ENCODE peak calls at places on chromosomes 11 and 22, in four cellular contexts. One of them, this sample, is unnamed.

GRCh38 chr22:35568751-35569725 is 28.4 kb downstream of the RASD2 start:
- DNase-seq in IMR-90: peak
- DNase-seq in H9: no peak
- DNase-seq in H1: no peak
- DNase-seq in this sample: no peak

GRCh38 chr11:8719260-8720190 is 36.9 kb downstream of the RPL27A start:
- DNase-seq in H1: no peak
- DNase-seq in IMR-90: peak
- DNase-seq in H9: no peak
- DNase-seq in this sample: peak

GRCh38 chr22:38312261-38312800 is 4.9 kb downstream of the CSNK1E start:
- DNase-seq in H9: no peak
- DNase-seq in IMR-90: peak
- DNase-seq in H1: no peak
- DNase-seq in this sample: no peak

GRCh38 chr22:46830001-46830715 is 67.7 kb downstream of the TBC1D22A start:
- DNase-seq in H1: peak
- DNase-seq in IMR-90: peak
- DNase-seq in H9: no peak
- DNase-seq in this sample: no peak

GRCh38 chr11:60700689-60701508 is 1.5 kb downstream of the MS4A8 start:
- DNase-seq in H1: peak
- DNase-seq in H9: peak
- DNase-seq in IMR-90: no peak
- DNase-seq in this sample: peak

GRCh38 chr11:76752321-76753175 is 30.6 kb upstream of the TSKU start:
- DNase-seq in IMR-90: peak
- DNase-seq in H9: no peak
- DNase-seq in H1: no peak
- DNase-seq in this sample: no peak

GRCh38 chr11:91295591-91295990 is 929.0 kb upstream of the FAT3 start:
- DNase-seq in H1: no peak
- DNase-seq in IMR-90: peak
- DNase-seq in H9: no peak
- DNase-seq in this sample: peak

GRCh38 chr22:38572065-38572464 is 2.1 kb upstream of the DMC1 start:
- DNase-seq in H1: peak
- DNase-seq in IMR-90: peak
- DNase-seq in H9: no peak
- DNase-seq in this sample: peak

GRCh38 chr22:42662114-42663021 is 13.2 kb upstream of the CYB5R3 start:
- DNase-seq in IMR-90: peak
- DNase-seq in H1: peak
- DNase-seq in H9: peak
- DNase-seq in this sample: peak

GRCh38 chr22:37165066-37165465 is 15.3 kb upstream of the IL2RB start:
- DNase-seq in H1: no peak
- DNase-seq in IMR-90: no peak
- DNase-seq in H9: no peak
- DNase-seq in this sample: no peak

GRCh38 chr11:77118086-77118485 is 10.0 kb upstream of the MYO7A start:
- DNase-seq in H1: no peak
- DNase-seq in H9: no peak
- DNase-seq in IMR-90: no peak
- DNase-seq in this sample: no peak

GRCh38 chr22:19478466-19479357 is at the start of gene UFD1:
- DNase-seq in H9: peak
- DNase-seq in H1: peak
- DNase-seq in IMR-90: peak
- DNase-seq in this sample: peak

GRCh38 chr11:91396243-91397133 is 828.1 kb upstream of the FAT3 start:
- DNase-seq in IMR-90: peak
- DNase-seq in H1: no peak
- DNase-seq in H9: no peak
- DNase-seq in this sample: no peak

GRCh38 chr11:76313913-76314740 is 66.8 kb downstream of the THAP12 start:
- DNase-seq in H1: no peak
- DNase-seq in H9: peak
- DNase-seq in IMR-90: no peak
- DNase-seq in this sample: peak

GRCh38 chr11:134660416-134660815 is 248.4 kb upstream of the B3GAT1 start:
- DNase-seq in IMR-90: no peak
- DNase-seq in H9: no peak
- DNase-seq in H1: no peak
- DNase-seq in this sample: no peak

GRCh38 chr11:66858939-66859685 is 2.2 kb downstream of the LRFN4 start:
- DNase-seq in H1: no peak
- DNase-seq in H9: no peak
- DNase-seq in IMR-90: no peak
- DNase-seq in this sample: no peak

GRCh38 chr22:44247923-44248892 is 64.5 kb downstream of the SHISAL1 start:
- DNase-seq in H9: no peak
- DNase-seq in H1: peak
- DNase-seq in IMR-90: no peak
- DNase-seq in this sample: no peak
- H4K5ac ChIP-seq in H9: no peak
- H4K5ac ChIP-seq in H1: no peak
- H4K5ac ChIP-seq in IMR-90: no peak
- H4K5ac ChIP-seq in this sample: no peak

GRCh38 chr22:23242473-23243001 is 62.2 kb downstream of the BCR start:
- DNase-seq in IMR-90: peak
- DNase-seq in H9: peak
- DNase-seq in H1: peak
- DNase-seq in this sample: peak
- H2BK5ac ChIP-seq in IMR-90: no peak
- H2BK5ac ChIP-seq in H9: peak
- H2BK5ac ChIP-seq in H1: peak
- H2BK5ac ChIP-seq in this sample: peak

DNA sequence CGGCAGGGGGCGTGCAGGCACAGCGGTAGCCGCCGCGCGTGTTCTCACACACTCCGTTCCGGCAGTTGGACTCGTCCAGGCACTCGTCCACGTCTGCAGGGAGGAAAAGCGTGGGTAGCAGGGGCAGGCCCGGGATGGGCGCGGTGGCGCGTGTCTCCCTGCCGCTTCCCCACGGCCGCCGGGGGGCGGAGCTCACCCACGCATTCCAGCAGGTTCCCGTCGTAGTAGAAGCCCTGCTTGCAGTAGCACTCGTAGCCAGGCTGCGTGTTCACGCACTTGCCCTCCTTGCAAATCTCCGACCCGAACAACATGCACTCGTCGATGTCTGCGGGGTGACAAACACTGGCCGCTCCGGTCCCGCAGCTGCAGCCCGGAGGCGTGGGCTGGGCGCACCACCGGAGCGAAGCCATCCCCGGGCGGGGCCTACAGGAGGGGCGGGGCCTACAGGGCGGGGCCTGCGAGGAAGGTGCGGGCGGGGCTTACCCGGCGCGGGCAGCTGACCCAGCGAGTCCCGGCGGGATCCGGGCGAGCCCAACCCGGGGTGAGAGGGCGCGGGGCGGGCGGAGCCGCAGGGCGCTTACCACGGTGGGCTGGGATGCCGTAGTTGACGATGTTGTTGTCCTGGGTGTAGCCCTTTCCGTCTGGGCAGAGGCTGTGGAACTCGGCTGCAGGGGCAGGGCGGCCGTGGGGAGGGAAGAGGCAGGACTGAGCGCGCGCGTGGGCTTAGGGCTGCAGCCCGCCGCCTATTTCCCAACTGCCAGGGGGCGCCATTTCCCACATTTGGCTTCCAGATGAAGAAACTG is 15.6 kb downstream of the SCYL1 start:
- DNase-seq in H1: peak
- DNase-seq in H9: peak
- DNase-seq in IMR-90: peak
- DNase-seq in this sample: peak
- H4K8ac ChIP-seq in H1: peak
- H4K8ac ChIP-seq in H9: no peak
- H4K8ac ChIP-seq in IMR-90: peak
- H4K8ac ChIP-seq in this sample: no peak

GRCh38 chr11:1544536-1544935 is 27.5 kb downstream of the DUSP8 start:
- DNase-seq in H9: no peak
- DNase-seq in H1: no peak
- DNase-seq in IMR-90: no peak
- DNase-seq in this sample: no peak

GRCh38 chr11:1540074-1540473 is 32.0 kb downstream of the DUSP8 start:
- DNase-seq in IMR-90: no peak
- DNase-seq in H1: no peak
- DNase-seq in H9: no peak
- DNase-seq in this sample: no peak

GRCh38 chr11:1542267-1542666 is 29.8 kb downstream of the DUSP8 start:
- DNase-seq in H9: no peak
- DNase-seq in IMR-90: no peak
- DNase-seq in H1: no peak
- DNase-seq in this sample: no peak

GRCh38 chr11:1543606-1544263 is 28.3 kb downstream of the DUSP8 start:
- DNase-seq in H1: no peak
- DNase-seq in H9: no peak
- DNase-seq in IMR-90: no peak
- DNase-seq in this sample: no peak

GRCh38 chr11:1541474-1542204 is 30.4 kb downstream of the DUSP8 start:
- DNase-seq in H9: no peak
- DNase-seq in IMR-90: no peak
- DNase-seq in H1: no peak
- DNase-seq in this sample: no peak
- H4K5ac ChIP-seq in H9: no peak
- H4K5ac ChIP-seq in IMR-90: no peak
- H4K5ac ChIP-seq in H1: no peak
- H4K5ac ChIP-seq in this sample: no peak

GRCh38 chr11:69659591-69659990 is 15.6 kb downstream of the LTO1 start:
- DNase-seq in H9: no peak
- DNase-seq in IMR-90: no peak
- DNase-seq in H1: no peak
- DNase-seq in this sample: no peak

GRCh38 chr11:69656536-69657455 is 15.8 kb downstream of the CCND1 start:
- DNase-seq in H9: peak
- DNase-seq in IMR-90: peak
- DNase-seq in H1: peak
- DNase-seq in this sample: no peak

GRCh38 chr11:69657456-69657910 is 16.5 kb downstream of the CCND1 start:
- DNase-seq in H9: no peak
- DNase-seq in IMR-90: no peak
- DNase-seq in H1: no peak
- DNase-seq in this sample: no peak

GRCh38 chr11:69658606-69659450 is 16.3 kb downstream of the LTO1 start:
- DNase-seq in IMR-90: peak
- DNase-seq in H9: peak
- DNase-seq in H1: no peak
- DNase-seq in this sample: no peak

GRCh38 chr11:69657911-69658605 is 17.1 kb downstream of the LTO1 start:
- DNase-seq in IMR-90: peak
- DNase-seq in H9: peak
- DNase-seq in H1: peak
- DNase-seq in this sample: peak
- H2BK5ac ChIP-seq in IMR-90: no peak
- H2BK5ac ChIP-seq in H9: no peak
- H2BK5ac ChIP-seq in H1: peak
- H2BK5ac ChIP-seq in this sample: peak

DNA sequence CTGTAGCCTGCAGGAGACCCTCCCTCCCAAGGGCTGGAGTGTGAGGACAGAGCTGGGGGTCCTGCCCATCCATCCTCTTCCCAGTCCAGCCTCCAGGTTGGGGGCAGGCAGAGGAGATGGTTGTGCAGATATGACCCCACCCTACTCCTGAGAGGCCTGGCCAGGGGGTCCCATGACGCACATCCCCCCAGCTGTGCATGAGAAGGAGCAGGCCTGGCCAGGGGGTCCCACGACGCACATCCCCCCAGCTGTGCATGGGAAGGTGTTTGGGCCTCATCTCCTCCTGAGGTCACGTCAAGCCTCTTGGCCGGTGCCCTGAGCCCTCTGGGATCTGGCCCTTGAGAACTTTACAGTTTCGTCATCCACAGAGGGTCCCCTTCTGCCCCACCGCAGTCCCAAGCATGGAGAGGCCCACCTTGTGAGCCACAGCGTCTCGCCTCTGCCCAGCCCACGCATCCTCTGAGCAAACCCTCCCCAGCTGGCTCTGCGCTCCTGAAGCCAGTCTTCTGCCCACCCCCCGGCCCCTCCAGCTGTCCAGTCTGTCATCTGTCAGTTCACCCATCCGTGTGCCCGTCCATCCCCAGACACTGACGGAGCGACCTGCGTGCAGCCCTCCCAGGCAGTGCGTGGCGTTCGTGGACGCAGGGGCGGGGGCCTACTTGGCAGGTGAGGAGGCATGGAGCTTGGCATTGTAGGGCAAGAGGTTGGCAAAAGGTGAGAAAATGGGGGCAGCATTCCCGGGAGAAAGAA is 2.3 kb downstream of the ANO9 start:
- DNase-seq in IMR-90: no peak
- DNase-seq in H1: no peak
- DNase-seq in H9: no peak
- DNase-seq in this sample: no peak
- H4K8ac ChIP-seq in IMR-90: no peak
- H4K8ac ChIP-seq in H1: no peak
- H4K8ac ChIP-seq in H9: no peak
- H4K8ac ChIP-seq in this sample: no peak

DNA sequence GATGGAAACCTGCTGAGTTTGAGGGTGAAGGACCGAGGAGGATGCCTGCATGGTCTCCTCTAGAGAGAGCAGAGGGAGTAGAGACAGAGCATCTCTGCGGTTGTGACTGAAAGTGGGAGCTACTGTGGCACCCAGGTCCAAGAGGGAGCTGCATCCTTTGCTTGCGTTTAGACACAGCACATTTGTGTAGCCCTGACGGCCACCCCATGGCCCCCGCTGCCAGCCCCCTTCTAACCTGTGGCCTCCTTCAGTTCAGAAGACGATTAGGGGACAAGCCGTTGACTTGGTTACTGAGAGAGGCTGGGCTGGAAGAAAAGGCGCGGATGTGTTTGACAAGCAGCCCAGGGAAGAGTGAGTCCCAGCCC is 690.9 kb downstream of the BRD1 start:
- DNase-seq in H1: no peak
- DNase-seq in H9: no peak
- DNase-seq in IMR-90: no peak
- DNase-seq in this sample: no peak
- H4K5ac ChIP-seq in H1: no peak
- H4K5ac ChIP-seq in H9: no peak
- H4K5ac ChIP-seq in IMR-90: no peak
- H4K5ac ChIP-seq in this sample: no peak

GRCh38 chr11:62552931-62553838 is 6.6 kb upstream of the AHNAK start:
- DNase-seq in IMR-90: peak
- DNase-seq in H1: peak
- DNase-seq in H9: peak
- DNase-seq in this sample: peak

GRCh38 chr11:62555464-62556092 is 9.0 kb upstream of the AHNAK start:
- DNase-seq in IMR-90: peak
- DNase-seq in H1: no peak
- DNase-seq in H9: no peak
- DNase-seq in this sample: peak

GRCh38 chr11:62552465-62552782 is 5.8 kb upstream of the AHNAK start:
- DNase-seq in H1: no peak
- DNase-seq in H9: no peak
- DNase-seq in IMR-90: peak
- DNase-seq in this sample: peak

GRCh38 chr11:62554377-62554776 is 7.8 kb upstream of the AHNAK start:
- DNase-seq in H1: no peak
- DNase-seq in IMR-90: no peak
- DNase-seq in H9: no peak
- DNase-seq in this sample: peak

GRCh38 chr11:62553839-62554361 is 7.3 kb upstream of the AHNAK start:
- DNase-seq in IMR-90: peak
- DNase-seq in H1: no peak
- DNase-seq in H9: no peak
- DNase-seq in this sample: no peak
- H2BK5ac ChIP-seq in IMR-90: peak
- H2BK5ac ChIP-seq in H1: peak
- H2BK5ac ChIP-seq in H9: no peak
- H2BK5ac ChIP-seq in this sample: no peak

This sample was measured in mesendoderm.